ENCODE peak calls at places on chromosomes 11 and 22, in seven cellular contexts. P, O, C, G, Z, N and W are unnamed samples.
A peak's percentile ranks its signal among the peaks of the same experiment; 100 is the strongest.

GRCh38 chr22:25027959-25028840 is 75.7 kb downstream of the KIAA1671 start:
- DNase-seq in O (peak; percentile 76), C (peak; percentile 78), N (peak; percentile 34), P (peak; percentile 52), Z (no peak), G (peak; percentile 54), W (peak; percentile 89)

GRCh38 chr11:123356539-123356938 is 73.5 kb upstream of the GRAMD1B start:
- DNase-seq in Z (no peak), O (no peak), N (no peak), G (no peak), P (no peak), C (no peak), W (no peak)

GRCh38 chr11:94002226-94002625 is 18.9 kb upstream of the HEPHL1 start:
- DNase-seq in Z (no peak), P (no peak), O (no peak), N (no peak), C (no peak), G (no peak), W (no peak)

GRCh38 chr11:36265793-36266628 is 23.2 kb downstream of the COMMD9 start:
- DNase-seq in N (peak; percentile 48), C (peak; percentile 84), G (peak; percentile 56), O (peak; percentile 76), Z (peak; percentile 9), P (peak; percentile 46), W (peak; percentile 84)

GRCh38 chr11:33500865-33501479 is 199.7 kb downstream of the C11orf91 start:
- DNase-seq in C (peak; percentile 72), N (no peak), Z (no peak), G (no peak), P (no peak), O (no peak), W (peak; percentile 7)

GRCh38 chr11:93942176-93942575 is 79.0 kb upstream of the HEPHL1 start:
- DNase-seq in G (no peak), Z (no peak), O (no peak), N (no peak), P (no peak), C (no peak), W (no peak)

GRCh38 chr11:29432719-29433325 is 584.0 kb downstream of the KCNA4 start:
- DNase-seq in C (peak; percentile 24), N (no peak), P (no peak), Z (no peak), O (no peak), G (no peak), W (peak; percentile 14)

GRCh38 chr11:118290923-118291322 is 13.6 kb upstream of the CD3E start:
- DNase-seq in O (peak; percentile 45), N (no peak), C (peak; percentile 49), P (peak; percentile 61), G (no peak), Z (peak; percentile 46), W (peak; percentile 32)

GRCh38 chr11:62487698-62488551 is 58.7 kb downstream of the AHNAK start:
- DNase-seq in N (no peak), O (no peak), Z (no peak), C (no peak), G (no peak), P (no peak), W (no peak)

GRCh38 chr11:17636721-17637120 is 82.7 kb upstream of the MYOD1 start:
- DNase-seq in N (no peak), G (no peak), P (no peak), O (no peak), Z (no peak), C (no peak), W (peak; percentile 10)

GRCh38 chr22:36331912-36332622 is 55.7 kb downstream of the MYH9 start:
- DNase-seq in N (peak; percentile 85), P (peak; percentile 76), C (no peak), G (peak; percentile 83), Z (peak; percentile 69), O (no peak), W (peak; percentile 60)

GRCh38 chr11:45663486-45664375 is 1.7 kb downstream of the CHST1 start:
- DNase-seq in Z (no peak), G (no peak), P (no peak), O (no peak), N (no peak), C (no peak), W (no peak)

GRCh38 chr11:76131585-76131984 is 74.7 kb downstream of the WNT11 start:
- DNase-seq in G (no peak), O (no peak), N (no peak), P (no peak), C (no peak), Z (no peak), W (no peak)

GRCh38 chr11:86523738-86524602 is 148.4 kb downstream of the ME3 start:
- DNase-seq in Z (no peak), P (no peak), O (no peak), N (no peak), C (no peak), G (no peak), W (no peak)

GRCh38 chr11:74221816-74222215 is 50.7 kb downstream of the PPME1 start:
- DNase-seq in C (no peak), N (no peak), P (no peak), G (no peak), Z (no peak), O (no peak), W (no peak)

GRCh38 chr11:61571337-61571736 is 9.5 kb downstream of the SYT7 start:
- DNase-seq in Z (no peak), P (no peak), O (no peak), N (no peak), G (no peak), C (no peak), W (no peak)

GRCh38 chr11:128695539-128696221 is 1.8 kb downstream of the FLI1 start:
- DNase-seq in N (peak; percentile 60), Z (peak; percentile 58), C (no peak), P (peak; percentile 54), O (no peak), G (no peak), W (no peak)

GRCh38 chr11:65851811-65852507 is 6.0 kb downstream of the CFL1 start:
- DNase-seq in Z (no peak), O (peak; percentile 27), P (no peak), N (no peak), G (no peak), C (no peak), W (peak; percentile 44)

GRCh38 chr11:45333506-45333971 is 47.4 kb upstream of the SYT13 start:
- DNase-seq in O (peak; percentile 68), G (peak; percentile 55), N (peak; percentile 75), C (no peak), Z (no peak), P (peak; percentile 28), W (peak; percentile 69)

GRCh38 chr11:1026641-1027482 is 9.7 kb downstream of the MUC6 start:
- DNase-seq in P (no peak), O (no peak), Z (no peak), G (no peak), N (no peak), C (no peak), W (no peak)

GRCh38 chr11:12963789-12964536 is 45.2 kb upstream of the RASSF10 start:
- DNase-seq in G (peak; percentile 48), O (peak; percentile 83), N (peak; percentile 57), C (peak; percentile 86), P (peak; percentile 72), Z (peak; percentile 28), W (peak; percentile 88)

GRCh38 chr11:21896216-21896615 is 296.7 kb upstream of the ANO5 start:
- DNase-seq in P (no peak), Z (no peak), C (no peak), O (no peak), G (no peak), N (no peak), W (no peak)

GRCh38 chr11:120810251-120810650 is 213.7 kb upstream of the TBCEL start:
- DNase-seq in P (no peak), C (no peak), N (no peak), G (no peak), Z (no peak), O (no peak), W (no peak)

GRCh38 chr11:3920148-3920852 is 64.8 kb downstream of the STIM1 start:
- DNase-seq in C (no peak), O (no peak), N (peak; percentile 40), P (peak; percentile 49), G (no peak), Z (peak; percentile 46), W (no peak)

GRCh38 chr11:93288079-93288478 is 42.5 kb upstream of the DEUP1 start:
- DNase-seq in O (no peak), G (no peak), C (no peak), N (no peak), Z (no peak), P (no peak), W (no peak)

GRCh38 chr22:22397875-22398524 is 110.5 kb downstream of the ZNF280B start:
- DNase-seq in Z (no peak), C (no peak), P (no peak), G (peak; percentile 27), O (no peak), N (peak; percentile 66), W (no peak)
- H3K27me3 ChIP-seq in Z (no peaks in the 10 kb centered on the region), C (peaks cover 100% of the 10 kb centered on the region), P (no peaks in the 10 kb centered on the region), G (peaks cover 5% of the 10 kb centered on the region), O (peaks cover 77% of the 10 kb centered on the region), N (peaks cover 3% of the 10 kb centered on the region), W (peaks cover 98% of the 10 kb centered on the region)

DNA sequence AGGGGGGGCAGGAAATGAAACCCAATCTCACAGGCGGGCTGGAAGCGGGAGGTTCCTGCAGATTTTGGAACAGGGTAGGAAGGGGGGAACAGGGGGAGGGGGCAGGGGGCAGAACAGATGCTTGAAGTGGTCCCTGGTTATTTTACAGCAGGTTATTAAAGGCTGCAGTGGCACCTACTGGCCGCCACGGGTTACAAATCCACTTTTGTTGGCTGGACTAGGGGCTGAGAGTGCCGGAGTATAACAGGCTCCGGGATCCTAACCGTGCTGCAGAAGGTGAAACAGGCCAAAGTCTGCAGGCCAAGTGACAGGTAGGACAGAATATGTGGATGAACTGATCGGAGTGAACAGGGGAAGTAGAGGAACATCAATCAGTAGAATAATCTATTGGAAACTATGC is 2.5 kb downstream of the ROBO3 start:
- DNase-seq in P (no peak), O (peak; percentile 59), Z (no peak), N (peak; percentile 23), C (peak; percentile 78), G (no peak), W (peak; percentile 83)
- H3K27me3 ChIP-seq in P (peaks cover 100% of the 10 kb centered on the region), O (peaks cover 92% of the 10 kb centered on the region), Z (peaks cover 72% of the 10 kb centered on the region), N (peaks cover 98% of the 10 kb centered on the region), C (peaks cover 98% of the 10 kb centered on the region), G (peaks cover 88% of the 10 kb centered on the region), W (peaks cover 100% of the 10 kb centered on the region)

DNA sequence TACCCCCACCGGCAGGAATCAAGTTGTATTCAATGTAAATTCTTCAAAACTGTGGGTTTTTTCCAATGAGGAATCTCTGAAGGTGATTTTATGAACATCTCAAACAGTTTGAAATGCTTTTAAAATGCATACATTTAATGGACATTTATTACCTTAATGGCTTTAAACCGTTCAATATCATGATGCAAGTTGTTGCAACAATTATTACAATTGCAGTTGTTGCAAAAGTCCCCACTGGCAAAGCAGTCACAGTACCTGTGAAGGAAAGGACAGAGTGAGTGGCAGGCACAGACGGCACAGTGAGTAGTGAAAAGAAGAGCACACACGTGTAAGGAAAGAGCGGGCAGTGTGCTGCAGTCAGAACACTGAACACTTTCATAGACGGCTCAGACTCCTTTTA is 31.3 kb downstream of the GAL start:
- DNase-seq in G (no peak), N (no peak), Z (no peak), P (no peak), C (no peak), O (no peak), W (no peak)
- H3K27me3 ChIP-seq in G (peaks cover 9% of the 10 kb centered on the region), N (no peaks in the 10 kb centered on the region), Z (no peaks in the 10 kb centered on the region), P (no peaks in the 10 kb centered on the region), C (no peaks in the 10 kb centered on the region), O (no peaks in the 10 kb centered on the region), W (no peaks in the 10 kb centered on the region)

DNA sequence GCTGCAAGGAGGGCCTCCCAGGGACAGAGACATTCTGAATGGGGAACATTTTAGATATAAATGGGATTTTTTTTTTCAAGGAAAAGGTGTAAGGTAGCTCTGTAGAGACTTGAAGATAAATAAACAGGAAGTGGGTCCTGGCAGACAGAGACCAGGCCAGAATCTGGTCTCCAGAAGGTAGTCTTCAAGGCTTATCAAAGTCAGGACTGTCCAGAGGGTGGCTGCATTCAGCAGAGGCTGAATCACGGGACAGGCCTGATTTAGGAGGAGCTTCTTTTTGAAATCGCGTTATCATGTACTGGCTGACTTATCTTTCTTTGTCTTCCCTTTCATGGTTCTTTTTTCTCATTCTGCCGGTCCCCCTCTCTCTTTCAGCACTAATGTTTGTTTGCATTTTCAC is 542.9 kb downstream of the NTM start:
- DNase-seq in C (no peak), Z (no peak), P (no peak), O (no peak), G (no peak), N (no peak), W (no peak)
- H3K27me3 ChIP-seq in C (peaks cover 12% of the 10 kb centered on the region), Z (no peaks in the 10 kb centered on the region), P (peaks cover 43% of the 10 kb centered on the region), O (no peaks in the 10 kb centered on the region), G (peaks cover 45% of the 10 kb centered on the region), N (peaks cover 39% of the 10 kb centered on the region), W (peaks cover 9% of the 10 kb centered on the region)